ENCODE peak calls at places on chromosome 15, in six cellular contexts. E, V, R, C, A and H are unnamed samples.

GRCh38 chr15:68312701-68313204 is 35.2 kb downstream of the FEM1B start:
- DNase-seq in E (no peak), V (peak; percentile 39), R (no peak), C (no peak), A (peak; percentile 36), H (no peak)

GRCh38 chr15:70587896-70588567 is 175.3 kb downstream of the UACA start:
- DNase-seq in E (no peak), V (no peak), R (no peak), C (no peak), A (no peak), H (no peak)

GRCh38 chr15:68154923-68155559 is 50.1 kb downstream of the CALML4 start:
- DNase-seq in E (no peak), V (peak; percentile 77), R (no peak), C (no peak), A (peak; percentile 64), H (peak; percentile 72)

GRCh38 chr15:80694624-80695098 is 449 bp upstream of the ABHD17C start:
- DNase-seq in E (peak; percentile 53), V (peak; percentile 50), R (peak; percentile 32), C (no peak), A (peak; percentile 33), H (peak; percentile 36)

GRCh38 chr15:68295430-68295829 is 17.9 kb downstream of the FEM1B start:
- DNase-seq in E (no peak), V (no peak), R (no peak), C (no peak), A (no peak), H (no peak)

GRCh38 chr15:45551691-45552090 is 29.1 kb upstream of the SLC30A4 start:
- DNase-seq in E (no peak), V (no peak), R (no peak), C (no peak), A (no peak), H (no peak)

GRCh38 chr15:74664028-74664616 is 31.7 kb downstream of the EDC3 start:
- DNase-seq in E (peak; percentile 74), V (peak; percentile 83), R (peak; percentile 25), C (peak; percentile 76), A (peak; percentile 79), H (peak; percentile 95)

GRCh38 chr15:98648654-98649537 is 557 bp downstream of the IGF1R start:
- DNase-seq in E (peak; percentile 66), V (peak; percentile 68), R (peak; percentile 65), C (peak; percentile 46), A (peak; percentile 67), H (peak; percentile 41)

GRCh38 chr15:26771168-26771916 is 1.5 kb downstream of the GABRB3 start:
- DNase-seq in E (no peak), V (no peak), R (peak; percentile 15), C (no peak), A (no peak), H (no peak)

GRCh38 chr15:90860942-90861675 is 7.3 kb upstream of the FURIN start:
- DNase-seq in E (no peak), V (no peak), R (no peak), C (no peak), A (peak; percentile 62), H (no peak)

DNA sequence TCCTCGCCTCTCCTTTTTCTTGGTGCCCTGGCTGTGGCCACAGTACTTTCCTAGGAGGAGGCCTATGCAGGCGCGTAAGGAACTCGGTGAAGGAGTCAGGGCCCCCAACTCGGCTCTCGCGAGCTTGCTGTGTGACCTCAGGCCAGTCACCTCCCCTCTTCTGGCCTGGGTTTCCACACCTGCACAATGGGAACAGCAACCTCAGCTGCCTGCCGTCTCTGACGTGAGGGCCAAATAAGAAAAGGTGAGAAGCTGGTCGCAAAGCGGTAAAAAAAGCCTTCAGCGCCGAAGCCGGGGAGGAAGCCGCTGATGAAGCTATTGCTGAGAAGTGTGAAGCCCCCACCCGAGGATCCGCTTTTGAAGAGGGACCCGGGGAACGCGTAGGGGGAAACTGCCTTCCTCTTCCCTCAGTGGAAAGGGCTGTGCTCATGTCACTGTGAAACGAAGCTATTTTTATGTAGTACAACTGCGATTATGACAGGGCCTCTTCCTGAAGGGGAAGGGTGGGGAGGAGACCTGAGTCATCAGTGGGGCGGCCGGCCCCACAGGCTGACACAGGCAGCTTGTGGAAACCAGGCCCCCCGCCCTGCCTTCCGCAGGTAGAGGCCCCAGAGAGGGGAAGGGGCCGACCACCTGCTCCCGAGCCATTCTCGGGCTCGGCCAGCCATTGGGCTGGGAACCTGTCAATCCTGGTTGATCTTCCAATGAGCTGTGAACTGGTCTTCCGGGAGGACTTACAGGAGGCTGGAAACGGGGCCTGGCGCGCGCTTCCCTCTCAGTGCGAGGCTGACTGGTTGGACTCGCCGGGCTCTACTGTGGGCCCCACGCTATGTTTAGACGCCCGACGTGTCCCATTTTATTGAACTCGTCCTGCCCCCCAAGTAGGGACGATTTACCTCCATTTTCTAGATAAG is 18.0 kb upstream of the ANKDD1A start:
- DNase-seq in E (peak; percentile 95), V (peak; percentile 99), R (peak; percentile 95), C (peak; percentile 95), A (peak; percentile 95), H (peak; percentile 82)
- H3K4me1 ChIP-seq in E (peaks cover 73% of the 10 kb centered on the region), V (no peaks in the 10 kb centered on the region), R (peaks cover 27% of the 10 kb centered on the region), C (peaks cover 23% of the 10 kb centered on the region), A (peaks cover 24% of the 10 kb centered on the region), H (no peaks in the 10 kb centered on the region)

DNA sequence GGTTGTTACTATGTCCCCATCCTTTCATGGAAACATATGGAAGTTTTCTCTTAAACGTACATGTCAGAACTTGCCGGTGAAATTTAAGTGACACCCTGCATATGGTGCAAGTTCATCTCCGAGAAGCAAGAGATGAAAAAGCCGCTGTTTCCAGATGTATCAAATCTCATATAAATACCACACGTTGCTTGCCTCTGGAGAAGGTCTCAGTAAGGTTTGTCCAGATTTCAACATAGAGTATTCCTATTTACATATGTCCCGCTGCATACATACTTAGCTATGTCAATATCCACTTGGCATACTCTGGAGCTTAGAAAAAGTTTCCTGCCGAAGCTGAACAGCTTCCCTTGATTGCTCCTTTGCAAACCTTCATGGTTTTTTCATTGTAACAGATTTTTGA is 172.2 kb upstream of the ICE2 start:
- DNase-seq in E (no peak), V (no peak), R (no peak), C (no peak), A (no peak), H (no peak)
- H3K4me1 ChIP-seq in E (peaks cover 33% of the 10 kb centered on the region), V (no peaks in the 10 kb centered on the region), R (peaks cover 56% of the 10 kb centered on the region), C (peaks cover 2% of the 10 kb centered on the region), A (no peaks in the 10 kb centered on the region), H (no peaks in the 10 kb centered on the region)

GRCh38 chr15:59741274-59741906 is 52.3 kb upstream of the BNIP2 start:
- DNase-seq in E (no peak), V (no peak), R (no peak), C (no peak), A (peak; percentile 8), H (peak; percentile 52)
- H3K4me1 ChIP-seq in E (no peaks in the 10 kb centered on the region), V (no peaks in the 10 kb centered on the region), R (no peaks in the 10 kb centered on the region), C (no peaks in the 10 kb centered on the region), A (no peaks in the 10 kb centered on the region), H (no peaks in the 10 kb centered on the region)

GRCh38 chr15:65411470-65412071 is 11.2 kb downstream of the IGDCC4 start:
- DNase-seq in E (no peak), V (no peak), R (no peak), C (no peak), A (peak; percentile 9), H (no peak)

GRCh38 chr15:65410972-65411371 is 11.8 kb downstream of the IGDCC4 start:
- DNase-seq in E (no peak), V (no peak), R (no peak), C (no peak), A (no peak), H (no peak)

GRCh38 chr15:65413051-65413759 is 9.5 kb downstream of the IGDCC4 start:
- DNase-seq in E (no peak), V (no peak), R (no peak), C (no peak), A (no peak), H (no peak)

GRCh38 chr15:65413760-65414144 is 9.0 kb downstream of the IGDCC4 start:
- DNase-seq in E (no peak), V (no peak), R (no peak), C (no peak), A (no peak), H (no peak)

DNA sequence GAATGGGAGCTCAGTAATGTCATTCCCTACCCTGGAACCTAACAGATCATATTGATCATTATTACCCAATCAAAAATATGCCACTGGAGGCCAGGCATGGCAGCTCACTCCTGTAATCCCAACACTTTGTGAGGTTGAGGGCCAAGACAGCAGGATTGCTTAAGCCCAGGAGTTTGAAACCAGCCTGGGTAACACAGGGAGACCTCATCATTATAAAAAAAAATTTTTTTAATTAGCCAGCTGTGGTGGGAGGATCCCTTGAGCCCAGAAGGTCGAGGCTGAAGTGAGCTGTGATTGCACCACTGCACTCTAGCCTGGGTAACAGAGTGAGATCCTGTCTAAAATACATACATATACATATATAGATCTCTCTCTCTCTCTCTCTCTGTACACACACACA is 10.2 kb downstream of the IGDCC4 start:
- DNase-seq in E (no peak), V (no peak), R (no peak), C (no peak), A (peak; percentile 14), H (no peak)
- H3K4me1 ChIP-seq in E (no peaks in the 10 kb centered on the region), V (no peaks in the 10 kb centered on the region), R (peaks cover 53% of the 10 kb centered on the region), C (no peaks in the 10 kb centered on the region), A (peaks cover 68% of the 10 kb centered on the region), H (no peaks in the 10 kb centered on the region)

GRCh38 chr15:22966321-22967083 is 13.7 kb downstream of the CYFIP1 start:
- DNase-seq in E (no peak), V (peak; percentile 22), R (no peak), C (no peak), A (no peak), H (no peak)
- H3K4me1 ChIP-seq in E (peaks cover 43% of the 10 kb centered on the region), V (no peaks in the 10 kb centered on the region), R (peaks cover 5% of the 10 kb centered on the region), C (peaks cover 20% of the 10 kb centered on the region), A (peaks cover 22% of the 10 kb centered on the region), H (no peaks in the 10 kb centered on the region)

GRCh38 chr15:31359722-31360111 is 33.1 kb downstream of the KLF13 start:
- DNase-seq in E (no peak), V (peak; percentile 59), R (no peak), C (no peak), A (no peak), H (peak; percentile 55)

GRCh38 chr15:31358957-31359721 is 32.5 kb downstream of the KLF13 start:
- DNase-seq in E (no peak), V (no peak), R (no peak), C (no peak), A (no peak), H (no peak)

GRCh38 chr15:31361764-31362120 is 35.1 kb downstream of the KLF13 start:
- DNase-seq in E (no peak), V (no peak), R (no peak), C (no peak), A (no peak), H (no peak)

GRCh38 chr15:31360843-31361763 is 34.5 kb downstream of the KLF13 start:
- DNase-seq in E (peak; percentile 79), V (peak; percentile 96), R (no peak), C (peak; percentile 60), A (no peak), H (peak; percentile 86)

GRCh38 chr15:31360158-31360561 is 33.5 kb downstream of the KLF13 start:
- DNase-seq in E (no peak), V (no peak), R (no peak), C (no peak), A (no peak), H (no peak)
- H3K4me1 ChIP-seq in E (peaks cover 100% of the 10 kb centered on the region), V (peaks cover 22% of the 10 kb centered on the region), R (peaks cover 94% of the 10 kb centered on the region), C (peaks cover 61% of the 10 kb centered on the region), A (peaks cover 16% of the 10 kb centered on the region), H (peaks cover 51% of the 10 kb centered on the region)